ENCODE peak calls at places on chromosomes 2 and 18, in five cellular contexts. J is GM18507, B is substantia nigra, C is IMR-90, I is EH. G is an unnamed sample.

GRCh38 chr18:58429442-58429841 is 199.4 kb downstream of the ALPK2 start:
- DNase-seq in J (no peak), B (no peak), C (no peak), I (no peak), G (no peak)

GRCh38 chr18:136433-136832 is 21.9 kb upstream of the USP14 start:
- DNase-seq in J (no peak), B (no peak), C (no peak), I (no peak), G (no peak)

GRCh38 chr18:78242307-78242643 is 737.3 kb upstream of the SALL3 start:
- DNase-seq in J (no peak), B (no peak), C (no peak), I (no peak), G (no peak)

GRCh38 chr2:20625491-20625919 is 25.4 kb downstream of the HS1BP3 start:
- DNase-seq in J (no peak), B (no peak), C (no peak), I (no peak), G (no peak)

GRCh38 chr2:140508756-140509155 is 1622.1 kb downstream of the LRP1B start:
- DNase-seq in J (no peak), B (no peak), C (no peak), I (no peak), G (no peak)

GRCh38 chr2:159382447-159383028 is 96.0 kb upstream of the WDSUB1 start:
- DNase-seq in J (no peak), B (no peak), C (no peak), I (no peak), G (no peak)

GRCh38 chr18:13726972-13727331 is 479 bp downstream of the RNMT start:
- DNase-seq in J (no peak), B (no peak), C (peak), I (peak), G (peak)

GRCh38 chr2:208373460-208374089 is 33.0 kb upstream of the PTH2R start:
- DNase-seq in J (no peak), B (no peak), C (peak), I (peak), G (peak)

GRCh38 chr18:61975526-61976326 is 82.9 kb upstream of the RNF152 start:
- DNase-seq in J (no peak), B (no peak), C (no peak), I (no peak), G (no peak)

GRCh38 chr2:101989740-101990460 is 1.9 kb upstream of the IL1R2 start:
- DNase-seq in J (no peak), B (no peak), C (no peak), I (no peak), G (no peak)

GRCh38 chr18:58887613-58887963 is 22.9 kb downstream of the ZNF532 start:
- DNase-seq in J (no peak), B (no peak), C (no peak), I (no peak), G (peak)

GRCh38 chr2:105788670-105789290 is 44.1 kb downstream of the NCK2 start:
- DNase-seq in J (no peak), B (no peak), C (peak), I (no peak), G (no peak)

GRCh38 chr2:118599141-118599540 is 248.3 kb downstream of the EN1 start:
- DNase-seq in J (no peak), B (no peak), C (no peak), I (no peak), G (no peak)

GRCh38 chr2:241415196-241415595 is 59.1 kb downstream of the FARP2 start:
- DNase-seq in J (no peak), B (no peak), C (no peak), I (no peak), G (no peak)

GRCh38 chr2:213451542-213452256 is 167.4 kb downstream of the SPAG16 start:
- DNase-seq in J (no peak), B (no peak), C (no peak), I (no peak), G (no peak)

GRCh38 chr18:62420513-62421209 is 95.6 kb downstream of the TNFRSF11A start:
- DNase-seq in J (peak), B (no peak), C (peak), I (peak), G (peak)

GRCh38 chr2:48039209-48039990 is 133.1 kb upstream of the FBXO11 start:
- DNase-seq in J (no peak), B (no peak), C (no peak), I (no peak), G (no peak)

GRCh38 chr2:143282684-143283083 is 153.5 kb downstream of the ARHGAP15 start:
- DNase-seq in J (no peak), B (no peak), C (no peak), I (no peak), G (no peak)

GRCh38 chr2:97742381-97742847 is 29.0 kb downstream of the ZAP70 start:
- DNase-seq in J (no peak), B (no peak), C (no peak), I (no peak), G (peak)

GRCh38 chr2:50431958-50432650 is 599.8 kb downstream of the NRXN1 start:
- DNase-seq in J (no peak), B (no peak), C (no peak), I (no peak), G (no peak)

GRCh38 chr2:198315791-198316190 is 511.4 kb downstream of the PLCL1 start:
- DNase-seq in J (no peak), B (no peak), C (no peak), I (no peak), G (peak)

GRCh38 chr2:197847666-197848401 is 43.4 kb downstream of the PLCL1 start:
- DNase-seq in J (no peak), B (no peak), C (peak), I (no peak), G (no peak)

GRCh38 chr18:8752329-8752728 is 47.0 kb downstream of the MTCL1 start:
- DNase-seq in J (no peak), B (no peak), C (peak), I (peak), G (no peak)

GRCh38 chr18:39835303-39836030 is 2119.6 kb upstream of the PIK3C3 start:
- DNase-seq in J (no peak), B (no peak), C (peak), I (peak), G (peak)

GRCh38 chr18:58201268-58201667 is 157.2 kb downstream of the NEDD4L start:
- DNase-seq in J (no peak), B (no peak), C (no peak), I (no peak), G (no peak)

GRCh38 chr2:10188211-10188610 is 65.7 kb downstream of the RRM2 start:
- DNase-seq in J (no peak), B (no peak), C (peak), I (peak), G (peak)

GRCh38 chr18:42281124-42281523 is 326.1 kb downstream of the PIK3C3 start:
- DNase-seq in J (no peak), B (no peak), C (no peak), I (no peak), G (no peak)

GRCh38 chr2:171798156-171798815 is 95.8 kb downstream of the SLC25A12 start:
- DNase-seq in J (no peak), B (no peak), C (peak), I (peak), G (peak)

GRCh38 chr2:207467716-207468347 is 61.9 kb upstream of the CREB1 start:
- DNase-seq in J (no peak), B (no peak), C (peak), I (peak), G (peak)

GRCh38 chr18:11761553-11761952 is 72.5 kb downstream of the GNAL start:
- DNase-seq in J (no peak), B (no peak), C (no peak), I (no peak), G (peak)

GRCh38 chr18:44851806-44852205 is 171.1 kb downstream of the SETBP1 start:
- DNase-seq in J (no peak), B (no peak), C (no peak), I (no peak), G (no peak)

GRCh38 chr2:22904126-22904684 is 480.8 kb upstream of the KLHL29 start:
- DNase-seq in J (no peak), B (no peak), C (no peak), I (no peak), G (peak)

GRCh38 chr2:151159109-151159690 is 102.5 kb downstream of the RBM43 start:
- DNase-seq in J (no peak), B (no peak), C (peak), I (no peak), G (no peak)

GRCh38 chr2:30358822-30359221 is 88.2 kb upstream of the LCLAT1 start:
- DNase-seq in J (no peak), B (no peak), C (peak), I (no peak), G (no peak)

GRCh38 chr2:120935339-120936313 is 200.0 kb downstream of the GLI2 start:
- DNase-seq in J (no peak), B (no peak), C (peak), I (peak), G (peak)

GRCh38 chr2:238669581-238670340 is 178.1 kb upstream of the TWIST2 start:
- DNase-seq in J (no peak), B (no peak), C (no peak), I (peak), G (no peak)

GRCh38 chr2:68412127-68412819 is 47.2 kb downstream of the PLEK start:
- DNase-seq in J (no peak), B (no peak), C (no peak), I (no peak), G (no peak)